ENCODE peak calls at places on chromosomes 5 and 9, in five cellular contexts. F is colonic mucosa, K is transverse colon, E is breast epithelium, C is sigmoid colon. Z is an unnamed sample.

GRCh38 chr5:156271569-156271968 is 55.4 kb upstream of the SGCD start:
- DNase-seq in E (no peak), K (no peak), F (no peak), C (no peak), Z (peak; percentile 40)

GRCh38 chr9:126503333-126504085 is 110.2 kb upstream of the LMX1B start:
- DNase-seq in C (peak; percentile 61), F (no peak), K (no peak), E (no peak), Z (no peak)

GRCh38 chr9:69996947-69997346 is 46.7 kb upstream of the MAMDC2 start:
- DNase-seq in C (no peak), E (no peak), K (no peak), F (no peak), Z (peak; percentile 9)

GRCh38 chr5:132233811-132234683 is 6.4 kb upstream of the P4HA2 start:
- DNase-seq in F (no peak), C (peak; percentile 29), E (no peak), K (peak; percentile 6), Z (peak; percentile 2)

GRCh38 chr9:7320139-7320538 is 479.4 kb downstream of the DMAC1 start:
- DNase-seq in C (no peak), F (no peak), E (no peak), K (peak; percentile 8), Z (no peak)

GRCh38 chr9:123825337-123825736 is 104.6 kb downstream of the DENND1A start:
- DNase-seq in K (no peak), C (no peak), F (no peak), E (no peak), Z (no peak)

GRCh38 chr5:1638658-1639400 is 115.1 kb upstream of the LPCAT1 start:
- DNase-seq in E (no peak), K (no peak), C (peak; percentile 49), F (no peak), Z (no peak)

GRCh38 chr5:115377468-115378217 is 81.2 kb upstream of the CCDC112 start:
- DNase-seq in K (no peak), F (no peak), C (no peak), E (no peak), Z (peak; percentile 24)

GRCh38 chr5:78056901-78057514 is 237.5 kb downstream of the AP3B1 start:
- DNase-seq in K (no peak), E (no peak), C (no peak), F (no peak), Z (no peak)

GRCh38 chr5:93584531-93585053 is 1.6 kb downstream of the NR2F1 start:
- DNase-seq in F (no peak), E (no peak), C (no peak), K (no peak), Z (no peak)
- H3K27ac ChIP-seq in F (no peak overlapping the region), E (peak overlapping the region; percentile 90), C (peak overlapping the region; percentile 66), K (peak overlapping the region; percentile 54), Z (no peak overlapping the region)

GRCh38 chr5:74682636-74683035 is 2.4 kb upstream of the HEXB start:
- DNase-seq in E (no peak), F (no peak), K (no peak), C (no peak), Z (no peak)

GRCh38 chr5:74684900-74685851 is at the start of gene HEXB:
- DNase-seq in F (peak; percentile 94), C (peak; percentile 95), E (peak; percentile 80), K (peak; percentile 94), Z (peak; percentile 92)

GRCh38 chr5:74685979-74686631 is 1.1 kb downstream of the HEXB start:
- DNase-seq in F (peak; percentile 32), E (no peak), K (no peak), C (no peak), Z (peak; percentile 28)

GRCh38 chr5:74686962-74687751 is 2.1 kb downstream of the HEXB start:
- DNase-seq in E (no peak), C (no peak), F (no peak), K (no peak), Z (no peak)
- H3K4me3 ChIP-seq in E (no peak overlapping the region), C (no peak overlapping the region), F (no peak overlapping the region), K (no peak overlapping the region), Z (no peak overlapping the region)

DNA sequence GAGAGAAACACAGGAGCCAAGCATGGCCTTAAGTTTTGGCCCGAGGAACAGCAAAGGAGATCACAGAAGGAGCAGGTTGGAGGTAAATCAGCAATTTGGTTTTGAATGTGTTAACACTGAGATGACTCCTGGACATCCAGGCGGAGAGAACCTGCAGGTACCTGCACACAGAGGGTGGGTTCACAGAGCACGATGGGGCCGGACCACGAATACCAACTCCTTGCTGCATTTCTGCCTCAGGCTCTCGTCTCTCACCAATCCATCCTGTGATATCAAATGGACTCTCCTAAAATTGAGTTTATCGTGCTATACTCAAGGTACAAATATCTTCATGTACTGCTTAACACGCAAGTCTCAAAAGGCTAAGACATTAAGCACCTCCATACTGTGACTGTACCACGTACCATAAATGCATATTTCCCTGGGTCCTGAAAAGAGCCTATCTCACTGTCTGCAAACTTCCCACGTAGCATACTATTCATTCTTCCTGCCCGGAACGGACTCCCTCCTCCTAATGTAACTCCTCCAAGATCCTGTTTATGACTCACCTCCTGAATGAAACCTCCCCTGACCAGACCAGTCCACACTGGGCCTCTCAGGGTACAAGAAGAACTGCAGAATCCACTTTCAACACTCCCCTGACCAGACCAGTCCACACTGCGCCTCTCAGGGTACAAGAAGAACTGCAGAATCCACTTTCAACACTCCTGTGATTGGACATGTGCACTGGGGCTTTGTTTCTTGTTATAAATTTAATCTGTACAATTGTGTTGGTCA is 380.8 kb upstream of the RFX3 start:
- DNase-seq in K (no peak), E (peak; percentile 22), C (no peak), F (no peak), Z (no peak)
- TF ChIP-seq CTCF in K (no peak), E (no peak), C (no peak), F (no peak), Z (no peak)

DNA sequence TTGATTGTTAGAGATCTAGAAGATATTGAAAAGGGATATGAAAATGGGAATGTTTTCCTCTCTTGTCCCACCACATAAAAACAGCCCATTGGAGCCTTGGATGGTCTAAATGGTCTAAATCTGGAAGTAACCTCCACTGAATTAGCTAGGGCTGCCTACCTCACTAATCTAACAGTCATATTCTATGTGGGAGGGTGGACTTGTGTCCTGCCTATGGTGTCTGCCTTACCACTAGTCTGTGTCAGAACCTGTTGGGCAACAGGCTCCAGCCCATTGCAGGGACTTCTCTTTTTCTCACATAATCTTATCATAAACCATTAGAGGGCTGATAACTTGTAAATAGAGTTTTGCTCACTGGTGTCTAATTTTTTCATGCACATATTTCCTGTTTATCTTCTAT is 548.8 kb upstream of the CDH18 start:
- DNase-seq in F (no peak), C (no peak), E (no peak), K (no peak), Z (no peak)
- H3K27ac ChIP-seq in F (no peak overlapping the region), C (no peak overlapping the region), E (no peak overlapping the region), K (no peak overlapping the region), Z (no peak overlapping the region)

GRCh38 chr5:137438932-137439331 is 60.2 kb downstream of the SPOCK1 start:
- DNase-seq in E (no peak), K (no peak), F (no peak), C (no peak), Z (no peak)

GRCh38 chr5:137432376-137432775 is 66.8 kb downstream of the SPOCK1 start:
- DNase-seq in E (no peak), C (no peak), F (no peak), K (no peak), Z (no peak)

GRCh38 chr5:137431051-137431450 is 68.1 kb downstream of the SPOCK1 start:
- DNase-seq in C (no peak), K (no peak), E (no peak), F (no peak), Z (no peak)

DNA sequence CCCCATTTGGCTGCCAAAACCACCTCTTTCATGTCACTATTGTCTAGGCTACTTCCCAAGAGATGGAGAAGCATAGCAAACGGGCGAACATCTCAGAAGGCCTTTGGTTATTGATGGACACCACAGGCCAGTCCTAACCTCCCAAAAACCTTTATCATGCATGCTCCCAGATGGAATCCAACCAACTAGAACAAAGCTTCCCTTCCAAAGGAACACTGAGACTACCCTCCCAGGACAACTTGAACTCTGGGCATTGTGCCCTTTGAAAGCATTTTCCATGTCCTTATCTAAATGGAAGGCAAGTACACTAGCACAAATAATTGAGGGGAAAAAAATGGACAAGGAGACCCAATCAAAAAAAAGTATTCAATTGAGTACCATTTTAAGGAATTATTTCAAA is 65.6 kb downstream of the SPOCK1 start:
- DNase-seq in K (no peak), C (no peak), F (no peak), E (no peak), Z (no peak)
- H3K4me3 ChIP-seq in K (no peak overlapping the region), C (no peak overlapping the region), F (no peak overlapping the region), E (no peak overlapping the region), Z (no peak overlapping the region)

GRCh38 chr9:99826579-99826978 is 4.9 kb downstream of the NR4A3 start:
- DNase-seq in C (no peak), F (no peak), K (no peak), E (no peak), Z (no peak)

GRCh38 chr9:99825158-99826046 is 3.7 kb downstream of the NR4A3 start:
- DNase-seq in E (no peak), K (peak; percentile 9), F (no peak), C (no peak), Z (no peak)

GRCh38 chr9:99828054-99828416 is 6.3 kb downstream of the NR4A3 start:
- DNase-seq in F (no peak), K (no peak), C (no peak), E (no peak), Z (no peak)

GRCh38 chr9:99827244-99827643 is 5.6 kb downstream of the NR4A3 start:
- DNase-seq in E (no peak), K (no peak), F (no peak), C (no peak), Z (no peak)

GRCh38 chr9:99828417-99829176 is 6.9 kb downstream of the NR4A3 start:
- DNase-seq in C (no peak), E (no peak), F (no peak), K (no peak), Z (no peak)
- TF ChIP-seq CTCF in C (no peak), E (no peak), F (no peak), K (no peak), Z (no peak)

GRCh38 chr9:22170990-22171663 is 162.0 kb upstream of the CDKN2B start:
- DNase-seq in F (no peak), C (no peak), K (no peak), E (no peak), Z (no peak)
- H3K27ac ChIP-seq in F (no peak overlapping the region), C (no peak overlapping the region), K (no peak overlapping the region), E (no peak overlapping the region), Z (no peak overlapping the region)

GRCh38 chr9:93205045-93205768 is 21.3 kb downstream of the WNK2 start:
- DNase-seq in C (peak; percentile 89), K (no peak), E (no peak), F (no peak), Z (peak; percentile 80)
- H3K4me3 ChIP-seq in C (no peak overlapping the region), K (no peak overlapping the region), E (no peak overlapping the region), F (no peak overlapping the region), Z (no peak overlapping the region)

GRCh38 chr5:130908186-130908585 is 256.9 kb downstream of the HINT1 start:
- DNase-seq in K (no peak), E (no peak), F (no peak), C (no peak), Z (no peak)

DNA sequence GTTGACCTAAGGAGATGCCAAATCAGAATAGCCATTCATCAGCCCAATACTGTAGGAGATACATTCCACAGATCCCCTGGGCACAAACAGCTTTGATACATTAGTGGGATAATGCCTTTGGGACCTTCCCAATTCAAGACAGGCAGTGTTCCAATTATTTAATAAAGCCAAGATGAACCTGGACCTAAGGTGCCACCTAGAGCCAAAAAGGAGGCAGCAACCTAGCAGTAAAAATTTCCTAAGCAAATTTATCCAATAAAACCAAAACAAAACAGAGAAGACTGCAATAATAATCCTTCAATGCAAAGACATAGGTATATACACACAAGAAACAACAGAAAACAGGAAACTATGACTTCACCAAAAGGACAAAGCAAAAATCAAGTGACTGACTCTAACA is 253.0 kb downstream of the HINT1 start:
- DNase-seq in C (no peak), E (no peak), K (no peak), F (no peak), Z (no peak)
- TF ChIP-seq CTCF in C (no peak), E (no peak), K (peak; percentile 33), F (peak; percentile 30), Z (no peak)